ENCODE peak calls at places on chromosomes 1 and 21, in four cellular contexts. N is lower lobe of right lung, F is right lobe of liver, O is GM23338. G is an unnamed sample.

GRCh38 chr21:32135401-32136363 is 143.2 kb downstream of the MIS18A start:
- DNase-seq in N (no peak), F (no peak), O (no peak), G (no peak)

GRCh38 chr1:3474421-3474820 is 20.0 kb downstream of the ARHGEF16 start:
- DNase-seq in N (no peak), F (no peak), O (no peak), G (no peak)

GRCh38 chr1:70893381-70893780 is 154.2 kb downstream of the PTGER3 start:
- DNase-seq in N (no peak), F (no peak), O (no peak), G (no peak)

GRCh38 chr1:1582970-1583666 is 8.5 kb upstream of the SSU72 start:
- DNase-seq in N (no peak), F (no peak), O (no peak), G (no peak)

GRCh38 chr1:170074250-170075157 is at the start of gene KIFAP3:
- DNase-seq in N (peak), F (peak), O (peak), G (peak)

GRCh38 chr1:245901565-245901964 is 605.5 kb downstream of the SMYD3 start:
- DNase-seq in N (no peak), F (no peak), O (no peak), G (no peak)

GRCh38 chr1:181251713-181252075 is 163.2 kb downstream of the IER5 start:
- DNase-seq in N (no peak), F (no peak), O (peak), G (no peak)

GRCh38 chr1:248748211-248748610 is 7.3 kb downstream of the LYPD8 start:
- DNase-seq in N (no peak), F (no peak), O (no peak), G (no peak)

GRCh38 chr1:198157847-198158765 is 1.3 kb downstream of the NEK7 start:
- DNase-seq in N (no peak), F (no peak), O (peak), G (no peak)

GRCh38 chr21:16211339-16212303 is 481.8 kb downstream of the USP25 start:
- DNase-seq in N (no peak), F (no peak), O (no peak), G (no peak)

GRCh38 chr1:35605882-35606182 is 32.7 kb downstream of the TFAP2E start:
- DNase-seq in N (no peak), F (no peak), O (no peak), G (no peak)

GRCh38 chr1:30885580-30886513 is 22.7 kb downstream of the SDC3 start:
- DNase-seq in N (no peak), F (no peak), O (no peak), G (no peak)

GRCh38 chr1:185895208-185895900 is 161.2 kb downstream of the HMCN1 start:
- DNase-seq in N (no peak), F (no peak), O (no peak), G (no peak)

GRCh38 chr1:200107004-200107470 is 79.5 kb downstream of the NR5A2 start:
- DNase-seq in N (no peak), F (no peak), O (no peak), G (no peak)

GRCh38 chr1:75136921-75137641 is 2.9 kb downstream of the LHX8 start:
- DNase-seq in N (no peak), F (no peak), O (peak), G (no peak)

GRCh38 chr1:92853299-92853698 is 21.5 kb downstream of the RPL5 start:
- DNase-seq in N (peak), F (no peak), O (no peak), G (no peak)

GRCh38 chr1:94675373-94675772 is 133.8 kb upstream of the F3 start:
- DNase-seq in N (no peak), F (no peak), O (no peak), G (no peak)

GRCh38 chr1:164999135-164999534 is 357.4 kb downstream of the LMX1A start:
- DNase-seq in N (no peak), F (no peak), O (no peak), G (no peak)

GRCh38 chr1:2113620-2114135 is 63.5 kb downstream of the PRKCZ start:
- DNase-seq in N (peak), F (no peak), O (no peak), G (peak)

GRCh38 chr1:230170610-230171009 is 103.6 kb downstream of the GALNT2 start:
- DNase-seq in N (no peak), F (peak), O (peak), G (no peak)

GRCh38 chr1:224763126-224763764 is 147.1 kb downstream of the CNIH3 start:
- DNase-seq in N (no peak), F (no peak), O (no peak), G (no peak)

GRCh38 chr1:37487619-37487984 is 13.2 kb downstream of the ZC3H12A start:
- DNase-seq in N (no peak), F (peak), O (no peak), G (no peak)
- TF ChIP-seq CTCF in N (no peak), F (no peak), O (no peak), G (peak)

GRCh38 chr1:17776426-17776825 is 21.3 kb downstream of the ACTL8 start:
- DNase-seq in N (no peak), F (no peak), O (no peak), G (no peak)

GRCh38 chr1:17772580-17773215 is 17.6 kb downstream of the ACTL8 start:
- DNase-seq in N (no peak), F (no peak), O (no peak), G (no peak)

GRCh38 chr1:17775796-17776195 is 20.7 kb downstream of the ACTL8 start:
- DNase-seq in N (no peak), F (no peak), O (no peak), G (no peak)

GRCh38 chr1:17774452-17774851 is 19.3 kb downstream of the ACTL8 start:
- DNase-seq in N (no peak), F (no peak), O (no peak), G (no peak)

GRCh38 chr1:17773626-17774326 is 18.6 kb downstream of the ACTL8 start:
- DNase-seq in N (no peak), F (no peak), O (peak), G (no peak)
- TF ChIP-seq CTCF in N (no peak), F (no peak), O (peak), G (no peak)

DNA sequence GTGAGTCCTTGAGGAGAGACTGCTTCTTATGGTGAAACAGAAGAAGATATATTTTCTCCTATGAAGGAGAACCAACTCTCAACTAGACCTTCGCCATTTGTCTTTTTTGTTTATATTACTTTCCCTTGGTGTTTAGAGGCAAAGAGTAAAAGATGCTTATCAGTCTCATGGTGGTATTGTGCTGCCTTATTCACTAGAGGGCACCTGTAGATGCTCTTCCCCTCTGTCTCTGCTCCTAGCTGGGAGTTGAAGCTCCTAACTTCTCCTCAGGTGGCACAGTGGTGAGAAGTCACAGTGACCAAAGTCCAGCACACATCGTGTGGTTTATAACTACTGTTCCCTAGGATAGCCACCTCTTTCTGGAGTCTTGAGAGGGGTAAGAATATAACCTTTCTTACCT is 1359.6 kb downstream of the PLA2G4A start:
- DNase-seq in N (no peak), F (no peak), O (no peak), G (no peak)
- TF ChIP-seq CTCF in N (no peak), F (no peak), O (peak), G (no peak)

DNA sequence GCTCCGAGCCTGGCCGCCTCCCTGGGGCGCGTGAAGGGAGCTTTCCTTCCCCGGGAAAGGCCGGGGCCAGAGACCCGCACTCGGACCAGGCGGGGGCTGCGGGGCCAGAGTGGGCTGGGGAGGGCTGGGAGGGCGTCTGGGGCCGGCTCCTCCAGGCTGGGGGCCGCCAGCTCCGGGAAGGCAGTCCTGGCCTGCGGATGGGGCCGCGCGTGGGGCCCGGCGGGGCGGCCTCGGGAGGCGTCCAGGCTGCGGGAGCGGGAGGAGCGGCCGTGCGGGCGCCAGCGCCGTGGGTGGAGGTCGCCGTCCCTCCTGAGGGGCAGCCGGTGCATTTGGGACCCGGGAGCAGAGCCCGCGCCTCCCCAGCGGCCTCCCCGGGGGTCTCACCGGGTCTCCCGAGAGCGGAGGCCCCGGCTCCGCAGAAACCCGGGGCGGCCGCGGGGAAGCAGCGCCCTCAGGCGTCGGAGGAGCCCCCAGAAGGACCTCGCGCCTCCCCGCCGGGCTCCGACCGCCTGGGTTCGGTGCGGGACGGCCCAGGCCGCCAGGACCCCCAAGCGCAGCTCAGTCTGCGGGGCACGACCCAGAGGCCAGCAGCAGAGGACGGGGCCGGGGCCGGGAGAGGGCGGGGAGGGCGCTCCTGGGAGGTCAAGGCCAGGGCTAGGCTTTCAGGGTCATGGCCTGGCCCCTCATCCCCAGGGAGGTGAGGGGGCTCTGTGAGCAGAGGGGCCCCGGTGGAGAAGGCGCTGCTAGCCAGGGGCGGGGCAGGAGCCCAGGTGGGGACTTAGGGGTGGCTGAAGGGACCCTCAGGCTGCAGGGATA is 7.3 kb upstream of the SLX9 start:
- DNase-seq in N (peak), F (no peak), O (no peak), G (peak)
- TF ChIP-seq CTCF in N (peak), F (peak), O (peak), G (peak)

GRCh38 chr1:111570781-111571181 is 48.8 kb upstream of the RAP1A start:
- DNase-seq in N (no peak), F (no peak), O (peak), G (no peak)
- TF ChIP-seq CTCF in N (peak), F (no peak), O (peak), G (peak)

DNA sequence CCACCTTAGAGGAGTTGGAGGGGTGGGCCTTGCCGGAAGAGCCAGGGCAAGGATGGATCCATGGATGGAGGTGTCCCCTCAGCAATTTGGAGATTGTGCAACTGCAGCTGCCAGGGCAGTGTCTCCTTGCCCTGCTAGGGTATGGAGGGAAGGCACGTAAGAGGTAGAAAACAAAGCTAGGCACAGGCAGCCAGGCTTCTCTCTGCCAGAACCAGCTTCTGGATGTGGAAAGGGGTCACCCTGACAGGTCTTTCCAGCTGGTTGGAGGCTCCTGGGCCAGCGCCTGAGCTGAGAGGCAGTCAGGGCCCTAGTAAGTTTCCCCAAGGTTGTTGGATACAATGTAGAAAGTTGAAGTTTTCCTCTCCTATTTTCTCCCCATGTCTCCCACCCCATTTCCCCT is 15.2 kb upstream of the SLC25A34 start:
- DNase-seq in N (no peak), F (no peak), O (no peak), G (no peak)
- TF ChIP-seq CTCF in N (no peak), F (no peak), O (no peak), G (no peak)

G was measured in chondrocyte.